ENCODE peak calls at places on chromosomes 11 and 22, in four cellular contexts. S is colonic mucosa, I is cardiac fibroblast, O is pancreas. U is an unnamed sample.

GRCh38 chr11:64558869-64559268 is 32.2 kb upstream of the SLC22A12 start:
- DNase-seq in O (no peak), I (no peak), S (no peak), U (no peak)

GRCh38 chr11:44466531-44467179 is 98.8 kb upstream of the CD82 start:
- DNase-seq in I (no peak), S (no peak), O (no peak), U (no peak)

GRCh38 chr11:64759131-64759721 is 548 bp downstream of the PYGM start:
- DNase-seq in S (no peak), O (no peak), I (no peak), U (no peak)

GRCh38 chr11:75562048-75562835 is at the start of gene SERPINH1:
- DNase-seq in S (peak), I (peak), O (peak), U (peak)

GRCh38 chr22:40030757-40031092 is 36.0 kb downstream of the FAM83F start:
- DNase-seq in S (no peak), O (no peak), I (no peak), U (no peak)

GRCh38 chr11:45896392-45897068 is 10.5 kb downstream of the FREY1 start:
- DNase-seq in O (no peak), I (no peak), S (no peak), U (no peak)

GRCh38 chr11:9839550-9839949 is 175.7 kb downstream of the SWAP70 start:
- DNase-seq in I (no peak), O (no peak), S (no peak), U (no peak)

GRCh38 chr22:44000123-44000522 is 24.0 kb upstream of the PARVB start:
- DNase-seq in I (no peak), O (no peak), S (no peak), U (no peak)

GRCh38 chr11:126139541-126140091 is 71.8 kb downstream of the RPUSD4 start:
- DNase-seq in I (peak), O (no peak), S (no peak), U (peak)

GRCh38 chr11:120188371-120188770 is 22.5 kb upstream of the OAF start:
- DNase-seq in I (no peak), O (no peak), S (no peak), U (no peak)

GRCh38 chr11:11441516-11441915 is 88.5 kb upstream of the CSNK2A3 start:
- DNase-seq in I (no peak), S (no peak), O (no peak), U (no peak)

GRCh38 chr11:132168326-132168725 is 797.9 kb downstream of the NTM start:
- DNase-seq in I (no peak), S (no peak), O (no peak), U (no peak)

GRCh38 chr11:18754308-18754707 is 28.3 kb upstream of the IGSF22 start:
- DNase-seq in O (no peak), S (no peak), I (no peak), U (no peak)

GRCh38 chr11:98568011-98568410 is 452.7 kb upstream of the CNTN5 start:
- DNase-seq in S (no peak), O (no peak), I (peak), U (peak)

GRCh38 chr11:87394924-87395323 is 357.2 kb downstream of the TMEM135 start:
- DNase-seq in O (no peak), S (no peak), I (no peak), U (no peak)

GRCh38 chr11:57798905-57799559 is 37.4 kb downstream of the CTNND1 start:
- DNase-seq in O (peak), S (peak), I (peak), U (no peak)

GRCh38 chr11:10499452-10500262 is 41.3 kb downstream of the RNF141 start:
- DNase-seq in I (no peak), O (no peak), S (peak), U (no peak)

GRCh38 chr11:104120493-104121200 is 43.3 kb downstream of the PDGFD start:
- DNase-seq in I (no peak), S (no peak), O (no peak), U (no peak)

GRCh38 chr11:58006940-58007339 is 16.7 kb upstream of the OR9Q1 start:
- DNase-seq in I (peak), O (no peak), S (no peak), U (no peak)

GRCh38 chr22:49134076-49134475 is 693.6 kb downstream of the BRD1 start:
- DNase-seq in I (no peak), S (no peak), O (no peak), U (no peak)

DNA sequence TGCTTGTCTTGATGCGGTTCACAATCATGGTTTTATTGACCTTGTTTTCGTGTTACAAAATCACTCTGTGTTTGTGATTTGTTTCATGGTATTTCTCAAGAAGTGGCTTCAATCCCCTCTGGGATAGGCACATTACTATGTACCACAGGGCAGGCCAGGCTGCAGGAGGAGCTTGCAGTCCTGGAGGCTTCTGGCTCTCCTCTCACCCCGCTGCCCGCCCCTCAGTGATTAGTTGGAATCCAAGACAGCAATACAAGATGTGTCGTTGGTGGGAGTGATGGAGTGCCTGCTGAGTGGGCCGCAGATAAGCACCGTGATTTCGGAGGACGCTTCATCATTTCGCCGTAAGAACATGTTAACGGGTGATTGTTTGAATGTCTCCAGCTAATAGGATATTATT is 384.4 kb downstream of the MIAT start:
- DNase-seq in I (peak), S (no peak), O (no peak), U (no peak)
- TF ChIP-seq CTCF in I (no peak), S (no peak), O (no peak), U (no peak)

DNA sequence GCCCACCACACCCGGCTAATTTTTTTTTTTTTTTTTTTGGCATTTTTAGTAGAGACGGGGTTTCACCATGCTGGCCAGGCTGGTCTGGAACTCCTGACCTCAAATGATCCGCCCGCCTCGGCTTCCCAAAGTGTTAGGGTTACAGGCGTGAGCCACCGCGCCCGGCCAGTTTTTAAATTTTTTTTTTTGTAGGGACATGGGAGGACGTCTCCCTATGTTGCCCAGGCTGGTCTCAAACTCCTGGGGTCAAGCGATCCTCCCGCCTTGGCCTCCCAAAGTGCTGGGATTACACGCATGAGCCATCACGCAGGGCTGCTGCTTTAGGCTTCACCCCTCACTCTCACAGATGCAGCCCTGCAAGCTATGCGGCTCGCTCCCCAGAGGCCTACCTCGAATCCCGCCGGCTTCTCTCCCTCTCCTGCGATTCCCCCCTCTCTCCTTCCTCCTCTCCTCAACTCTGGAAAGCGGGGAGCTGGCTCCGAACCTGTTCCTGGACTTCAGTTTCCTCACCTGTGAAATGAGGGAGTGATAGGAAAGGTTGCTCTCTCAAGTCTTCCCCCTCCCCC is 926 bp downstream of the CCDC157 start:
- DNase-seq in O (no peak), I (no peak), S (no peak), U (no peak)
- H3K4me3 ChIP-seq in O (peak), I (no peak), S (peak), U (peak)

DNA sequence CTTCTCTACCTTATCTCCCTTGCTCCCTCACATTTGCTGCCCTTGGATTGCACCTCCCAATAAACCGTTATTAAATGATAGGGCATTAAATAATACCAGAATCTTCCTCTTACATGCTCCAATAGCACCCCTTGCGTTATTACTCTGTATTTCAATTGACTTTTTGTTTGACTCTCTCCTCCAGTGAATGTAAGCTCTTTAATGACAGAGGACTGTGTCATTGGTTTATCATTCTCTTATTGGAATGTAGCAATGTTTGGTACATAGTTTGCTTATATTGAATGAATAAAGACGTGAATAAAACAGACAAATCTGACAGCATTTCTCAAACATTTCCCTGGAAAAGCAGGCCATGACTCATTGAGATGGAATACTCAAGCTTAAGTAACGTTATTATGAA is 8.7 kb upstream of the MPEG1 start:
- DNase-seq in O (no peak), S (no peak), I (peak), U (no peak)
- TF ChIP-seq CTCF in O (no peak), S (no peak), I (no peak), U (no peak)

DNA sequence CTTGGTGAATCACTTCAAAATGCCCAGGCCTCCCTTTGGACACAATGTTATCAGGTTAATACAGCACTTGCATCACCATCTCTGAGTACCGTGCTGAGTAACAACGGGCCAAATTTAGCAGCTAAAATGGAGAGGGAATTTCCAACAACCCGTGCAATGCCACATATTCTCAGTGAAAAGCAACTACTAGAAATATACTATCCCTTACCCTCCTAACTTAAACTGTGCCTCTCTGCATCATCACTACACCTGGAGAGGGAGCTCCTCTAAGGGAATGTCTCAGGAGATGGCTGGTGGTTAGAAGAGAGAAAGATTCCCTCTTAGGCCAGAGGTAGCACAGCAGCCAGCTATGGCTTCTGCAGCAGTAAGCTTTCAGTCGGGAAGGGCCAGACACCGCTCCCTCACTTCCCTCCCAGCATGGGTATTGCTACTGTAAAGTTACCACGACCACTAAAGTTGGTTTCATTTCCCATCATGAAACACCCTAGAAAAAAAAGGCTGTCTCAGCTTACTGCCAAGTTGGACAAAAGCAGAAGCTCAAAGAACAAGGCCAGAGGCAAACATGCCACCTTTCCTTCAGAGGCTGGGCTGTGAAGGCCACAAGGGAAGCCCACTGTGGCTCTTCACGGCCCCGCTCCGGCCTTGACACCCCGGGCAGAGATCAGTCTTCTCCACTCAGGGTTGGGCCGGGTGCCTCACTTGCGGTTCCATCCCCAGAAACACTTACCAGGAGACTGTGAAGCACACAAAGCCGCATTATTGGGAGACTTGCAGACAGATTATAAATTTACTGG is 3.9 kb downstream of the MAML2 start:
- DNase-seq in S (peak), O (no peak), I (peak), U (no peak)
- H3K4me3 ChIP-seq in S (peak), O (peak), I (peak), U (peak)

GRCh38 chr22:34841911-34842310 is 224.0 kb upstream of the ISX start:
- DNase-seq in O (no peak), I (no peak), S (no peak), U (no peak)

GRCh38 chr22:34847072-34847471 is 218.9 kb upstream of the ISX start:
- DNase-seq in I (no peak), O (no peak), S (no peak), U (no peak)

GRCh38 chr22:34845391-34845790 is 220.6 kb upstream of the ISX start:
- DNase-seq in O (no peak), S (no peak), I (no peak), U (no peak)

GRCh38 chr22:34841321-34841901 is 224.5 kb upstream of the ISX start:
- DNase-seq in S (no peak), O (no peak), I (no peak), U (no peak)

GRCh38 chr22:34842630-34843029 is 223.3 kb upstream of the ISX start:
- DNase-seq in S (no peak), O (no peak), I (no peak), U (no peak)
- TF ChIP-seq CTCF in S (no peak), O (no peak), I (no peak), U (no peak)

GRCh38 chr11:637593-638507 is 781 bp downstream of the DRD4 start:
- DNase-seq in I (no peak), O (no peak), S (no peak), U (no peak)

GRCh38 chr11:638616-639323 is 1.7 kb downstream of the DRD4 start:
- DNase-seq in I (no peak), O (no peak), S (no peak), U (peak)

GRCh38 chr11:635945-636510 is 1.0 kb upstream of the DRD4 start:
- DNase-seq in I (no peak), O (no peak), S (no peak), U (no peak)

GRCh38 chr11:637333-637592 is 194 bp downstream of the DRD4 start:
- DNase-seq in S (no peak), I (no peak), O (no peak), U (no peak)

DNA sequence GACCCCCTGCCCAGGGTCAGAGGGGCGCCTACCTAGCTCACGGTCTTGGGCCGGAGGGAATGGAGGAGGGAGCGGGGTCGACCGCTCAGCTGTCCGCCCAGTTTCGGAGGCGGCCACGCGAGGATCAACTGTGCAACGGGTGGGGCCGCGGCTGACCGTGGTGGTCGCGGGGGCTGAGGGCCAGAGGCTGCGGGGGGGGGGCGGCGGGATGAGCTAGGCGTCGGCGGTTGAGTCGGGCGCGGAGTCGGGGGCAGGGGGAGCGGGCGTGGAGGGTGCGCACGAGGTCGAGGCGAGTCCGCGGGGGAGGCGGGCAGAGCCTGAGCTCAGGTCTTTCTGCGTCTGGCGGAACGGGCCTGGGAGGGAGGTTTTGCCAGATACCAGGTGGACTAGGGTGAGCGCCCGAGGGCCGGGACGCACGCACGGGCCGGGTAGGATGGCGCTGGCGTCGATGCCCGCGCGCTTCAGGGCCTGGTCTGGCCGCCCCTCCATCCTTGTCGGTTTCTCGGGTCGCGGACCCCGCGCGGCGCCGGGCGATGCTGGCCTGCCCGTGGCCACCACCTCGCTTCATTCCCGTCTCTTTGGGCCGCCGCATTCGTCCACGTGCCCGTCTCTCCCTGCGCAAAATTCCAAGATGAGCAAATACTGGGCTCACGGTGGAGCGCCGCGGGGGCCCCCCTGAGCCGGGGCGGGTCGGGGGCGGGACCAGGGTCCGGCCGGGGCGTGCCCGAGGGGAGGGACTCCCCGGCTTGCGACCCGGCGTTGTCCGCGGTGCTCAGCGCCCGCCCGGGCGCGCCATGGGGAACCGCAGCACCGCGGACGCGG is at the start of gene DRD4:
- DNase-seq in I (peak), S (no peak), O (no peak), U (no peak)
- H3K4me3 ChIP-seq in I (no peak), S (peak), O (peak), U (peak)

GRCh38 chr11:8763070-8763469 is 80.5 kb downstream of the RPL27A start:
- DNase-seq in O (no peak), S (no peak), I (no peak), U (no peak)
- TF ChIP-seq CTCF in O (no peak), S (no peak), I (no peak), U (no peak)

GRCh38 chr22:21937821-21938070 is 14.9 kb downstream of the PPM1F start:
- DNase-seq in I (no peak), O (no peak), S (no peak), U (no peak)
- H3K4me3 ChIP-seq in I (peak), O (peak), S (peak), U (peak)